ENCODE peak calls at places on chromosomes 2 and 18, in ten cellular contexts. One of them, this sample, is unnamed.

GRCh38 chr2:206981739-206982336 is 42.5 kb downstream of the CPO start:
- DNase-seq in lower lobe of right lung: peak
- DNase-seq in tibial nerve: peak
- DNase-seq in RCC 7860: peak
- DNase-seq in stimulated activated CD8-positive, alpha-beta memory T cell treated with anti-CD3 and anti-CD28 coated beads, Interleukin-4, amount 100 ng/mL, for 4 hours: no peak
- DNase-seq in HFFc6: peak
- DNase-seq in AG09319: peak
- DNase-seq in effector memory CD8-positive, alpha-beta T cell: no peak
- DNase-seq in skeletal muscle cell: peak
- DNase-seq in NCI-H1105 treated with DMSO at 0.1 percent for 48 hours: peak
- DNase-seq in this sample: no peak

GRCh38 chr18:10233082-10233875 is 221.2 kb upstream of the APCDD1 start:
- DNase-seq in lower lobe of right lung: no peak
- DNase-seq in tibial nerve: no peak
- DNase-seq in RCC 7860: no peak
- DNase-seq in stimulated activated CD8-positive, alpha-beta memory T cell treated with anti-CD3 and anti-CD28 coated beads, Interleukin-4, amount 100 ng/mL, for 4 hours: no peak
- DNase-seq in HFFc6: no peak
- DNase-seq in AG09319: no peak
- DNase-seq in effector memory CD8-positive, alpha-beta T cell: no peak
- DNase-seq in skeletal muscle cell: no peak
- DNase-seq in NCI-H1105 treated with DMSO at 0.1 percent for 48 hours: no peak
- DNase-seq in this sample: no peak

GRCh38 chr18:59180150-59180845 is 39.7 kb upstream of the GRP start:
- DNase-seq in lower lobe of right lung: no peak
- DNase-seq in tibial nerve: no peak
- DNase-seq in RCC 7860: no peak
- DNase-seq in stimulated activated CD8-positive, alpha-beta memory T cell treated with anti-CD3 and anti-CD28 coated beads, Interleukin-4, amount 100 ng/mL, for 4 hours: no peak
- DNase-seq in HFFc6: peak
- DNase-seq in AG09319: peak
- DNase-seq in effector memory CD8-positive, alpha-beta T cell: no peak
- DNase-seq in skeletal muscle cell: peak
- DNase-seq in NCI-H1105 treated with DMSO at 0.1 percent for 48 hours: no peak
- DNase-seq in this sample: peak

GRCh38 chr2:183543731-183544130 is 419.5 kb downstream of the NUP35 start:
- DNase-seq in lower lobe of right lung: no peak
- DNase-seq in tibial nerve: no peak
- DNase-seq in RCC 7860: no peak
- DNase-seq in stimulated activated CD8-positive, alpha-beta memory T cell treated with anti-CD3 and anti-CD28 coated beads, Interleukin-4, amount 100 ng/mL, for 4 hours: no peak
- DNase-seq in HFFc6: no peak
- DNase-seq in AG09319: no peak
- DNase-seq in effector memory CD8-positive, alpha-beta T cell: no peak
- DNase-seq in skeletal muscle cell: no peak
- DNase-seq in NCI-H1105 treated with DMSO at 0.1 percent for 48 hours: no peak
- DNase-seq in this sample: no peak

GRCh38 chr18:58216071-58216471 is 172.0 kb downstream of the NEDD4L start:
- DNase-seq in lower lobe of right lung: no peak
- DNase-seq in tibial nerve: no peak
- DNase-seq in RCC 7860: peak
- DNase-seq in stimulated activated CD8-positive, alpha-beta memory T cell treated with anti-CD3 and anti-CD28 coated beads, Interleukin-4, amount 100 ng/mL, for 4 hours: no peak
- DNase-seq in HFFc6: no peak
- DNase-seq in AG09319: no peak
- DNase-seq in effector memory CD8-positive, alpha-beta T cell: no peak
- DNase-seq in skeletal muscle cell: no peak
- DNase-seq in NCI-H1105 treated with DMSO at 0.1 percent for 48 hours: no peak
- DNase-seq in this sample: no peak

GRCh38 chr2:230721712-230722111 is 9.1 kb downstream of the CAB39 start:
- DNase-seq in lower lobe of right lung: no peak
- DNase-seq in tibial nerve: no peak
- DNase-seq in RCC 7860: no peak
- DNase-seq in stimulated activated CD8-positive, alpha-beta memory T cell treated with anti-CD3 and anti-CD28 coated beads, Interleukin-4, amount 100 ng/mL, for 4 hours: no peak
- DNase-seq in HFFc6: no peak
- DNase-seq in AG09319: no peak
- DNase-seq in effector memory CD8-positive, alpha-beta T cell: no peak
- DNase-seq in skeletal muscle cell: no peak
- DNase-seq in NCI-H1105 treated with DMSO at 0.1 percent for 48 hours: no peak
- DNase-seq in this sample: no peak

GRCh38 chr18:75478996-75479870 is 51.7 kb upstream of the SMIM21 start:
- DNase-seq in lower lobe of right lung: no peak
- DNase-seq in tibial nerve: peak
- DNase-seq in RCC 7860: peak
- DNase-seq in stimulated activated CD8-positive, alpha-beta memory T cell treated with anti-CD3 and anti-CD28 coated beads, Interleukin-4, amount 100 ng/mL, for 4 hours: no peak
- DNase-seq in HFFc6: peak
- DNase-seq in AG09319: peak
- DNase-seq in effector memory CD8-positive, alpha-beta T cell: peak
- DNase-seq in skeletal muscle cell: no peak
- DNase-seq in NCI-H1105 treated with DMSO at 0.1 percent for 48 hours: peak
- DNase-seq in this sample: no peak

GRCh38 chr2:141207042-141207398 is 923.8 kb downstream of the LRP1B start:
- DNase-seq in lower lobe of right lung: no peak
- DNase-seq in tibial nerve: no peak
- DNase-seq in RCC 7860: no peak
- DNase-seq in stimulated activated CD8-positive, alpha-beta memory T cell treated with anti-CD3 and anti-CD28 coated beads, Interleukin-4, amount 100 ng/mL, for 4 hours: no peak
- DNase-seq in HFFc6: no peak
- DNase-seq in AG09319: no peak
- DNase-seq in effector memory CD8-positive, alpha-beta T cell: no peak
- DNase-seq in skeletal muscle cell: no peak
- DNase-seq in NCI-H1105 treated with DMSO at 0.1 percent for 48 hours: no peak
- DNase-seq in this sample: no peak

GRCh38 chr18:41940506-41941215 is 14.4 kb upstream of the PIK3C3 start:
- DNase-seq in lower lobe of right lung: no peak
- DNase-seq in tibial nerve: no peak
- DNase-seq in RCC 7860: peak
- DNase-seq in stimulated activated CD8-positive, alpha-beta memory T cell treated with anti-CD3 and anti-CD28 coated beads, Interleukin-4, amount 100 ng/mL, for 4 hours: no peak
- DNase-seq in HFFc6: peak
- DNase-seq in AG09319: peak
- DNase-seq in effector memory CD8-positive, alpha-beta T cell: no peak
- DNase-seq in skeletal muscle cell: peak
- DNase-seq in NCI-H1105 treated with DMSO at 0.1 percent for 48 hours: no peak
- DNase-seq in this sample: peak

GRCh38 chr2:71925268-71926097 is 222.2 kb downstream of the CYP26B1 start:
- DNase-seq in lower lobe of right lung: no peak
- DNase-seq in tibial nerve: no peak
- DNase-seq in RCC 7860: no peak
- DNase-seq in stimulated activated CD8-positive, alpha-beta memory T cell treated with anti-CD3 and anti-CD28 coated beads, Interleukin-4, amount 100 ng/mL, for 4 hours: no peak
- DNase-seq in HFFc6: peak
- DNase-seq in AG09319: no peak
- DNase-seq in effector memory CD8-positive, alpha-beta T cell: no peak
- DNase-seq in skeletal muscle cell: no peak
- DNase-seq in NCI-H1105 treated with DMSO at 0.1 percent for 48 hours: no peak
- DNase-seq in this sample: no peak

GRCh38 chr2:13884271-13884976 is 748.1 kb upstream of the LRATD1 start:
- DNase-seq in lower lobe of right lung: no peak
- DNase-seq in tibial nerve: no peak
- DNase-seq in RCC 7860: no peak
- DNase-seq in stimulated activated CD8-positive, alpha-beta memory T cell treated with anti-CD3 and anti-CD28 coated beads, Interleukin-4, amount 100 ng/mL, for 4 hours: no peak
- DNase-seq in HFFc6: no peak
- DNase-seq in AG09319: no peak
- DNase-seq in effector memory CD8-positive, alpha-beta T cell: no peak
- DNase-seq in skeletal muscle cell: no peak
- DNase-seq in NCI-H1105 treated with DMSO at 0.1 percent for 48 hours: no peak
- DNase-seq in this sample: no peak

GRCh38 chr2:53512071-53512841 is 255.3 kb upstream of the CHAC2 start:
- DNase-seq in lower lobe of right lung: no peak
- DNase-seq in tibial nerve: no peak
- DNase-seq in RCC 7860: no peak
- DNase-seq in stimulated activated CD8-positive, alpha-beta memory T cell treated with anti-CD3 and anti-CD28 coated beads, Interleukin-4, amount 100 ng/mL, for 4 hours: no peak
- DNase-seq in HFFc6: peak
- DNase-seq in AG09319: no peak
- DNase-seq in effector memory CD8-positive, alpha-beta T cell: no peak
- DNase-seq in skeletal muscle cell: no peak
- DNase-seq in NCI-H1105 treated with DMSO at 0.1 percent for 48 hours: no peak
- DNase-seq in this sample: peak

GRCh38 chr2:236887519-236887918 is 198.2 kb upstream of the COPS8 start:
- DNase-seq in lower lobe of right lung: no peak
- DNase-seq in tibial nerve: peak
- DNase-seq in RCC 7860: no peak
- DNase-seq in stimulated activated CD8-positive, alpha-beta memory T cell treated with anti-CD3 and anti-CD28 coated beads, Interleukin-4, amount 100 ng/mL, for 4 hours: no peak
- DNase-seq in HFFc6: peak
- DNase-seq in AG09319: peak
- DNase-seq in effector memory CD8-positive, alpha-beta T cell: no peak
- DNase-seq in skeletal muscle cell: no peak
- DNase-seq in NCI-H1105 treated with DMSO at 0.1 percent for 48 hours: no peak
- DNase-seq in this sample: no peak

GRCh38 chr2:237687666-237688065 is 60.3 kb downstream of the LRRFIP1 start:
- DNase-seq in lower lobe of right lung: peak
- DNase-seq in tibial nerve: peak
- DNase-seq in RCC 7860: peak
- DNase-seq in stimulated activated CD8-positive, alpha-beta memory T cell treated with anti-CD3 and anti-CD28 coated beads, Interleukin-4, amount 100 ng/mL, for 4 hours: peak
- DNase-seq in HFFc6: peak
- DNase-seq in AG09319: peak
- DNase-seq in effector memory CD8-positive, alpha-beta T cell: peak
- DNase-seq in skeletal muscle cell: peak
- DNase-seq in NCI-H1105 treated with DMSO at 0.1 percent for 48 hours: no peak
- DNase-seq in this sample: peak

GRCh38 chr2:85600951-85601770 is 1.3 kb downstream of the TMEM150A start:
- DNase-seq in lower lobe of right lung: no peak
- DNase-seq in tibial nerve: no peak
- DNase-seq in RCC 7860: no peak
- DNase-seq in stimulated activated CD8-positive, alpha-beta memory T cell treated with anti-CD3 and anti-CD28 coated beads, Interleukin-4, amount 100 ng/mL, for 4 hours: no peak
- DNase-seq in HFFc6: no peak
- DNase-seq in AG09319: no peak
- DNase-seq in effector memory CD8-positive, alpha-beta T cell: no peak
- DNase-seq in skeletal muscle cell: no peak
- DNase-seq in NCI-H1105 treated with DMSO at 0.1 percent for 48 hours: no peak
- DNase-seq in this sample: no peak

GRCh38 chr2:72148975-72149555 is 1.4 kb upstream of the CYP26B1 start:
- DNase-seq in lower lobe of right lung: no peak
- DNase-seq in tibial nerve: no peak
- DNase-seq in RCC 7860: no peak
- DNase-seq in stimulated activated CD8-positive, alpha-beta memory T cell treated with anti-CD3 and anti-CD28 coated beads, Interleukin-4, amount 100 ng/mL, for 4 hours: no peak
- DNase-seq in HFFc6: no peak
- DNase-seq in AG09319: no peak
- DNase-seq in effector memory CD8-positive, alpha-beta T cell: no peak
- DNase-seq in skeletal muscle cell: no peak
- DNase-seq in NCI-H1105 treated with DMSO at 0.1 percent for 48 hours: peak
- DNase-seq in this sample: no peak

GRCh38 chr2:173223880-173224279 is 130.8 kb upstream of the CDCA7 start:
- DNase-seq in lower lobe of right lung: no peak
- DNase-seq in tibial nerve: no peak
- DNase-seq in RCC 7860: no peak
- DNase-seq in stimulated activated CD8-positive, alpha-beta memory T cell treated with anti-CD3 and anti-CD28 coated beads, Interleukin-4, amount 100 ng/mL, for 4 hours: no peak
- DNase-seq in HFFc6: no peak
- DNase-seq in AG09319: no peak
- DNase-seq in effector memory CD8-positive, alpha-beta T cell: no peak
- DNase-seq in skeletal muscle cell: no peak
- DNase-seq in NCI-H1105 treated with DMSO at 0.1 percent for 48 hours: no peak
- DNase-seq in this sample: no peak

GRCh38 chr2:239047420-239047819 is 199.5 kb downstream of the TWIST2 start:
- DNase-seq in lower lobe of right lung: no peak
- DNase-seq in tibial nerve: no peak
- DNase-seq in RCC 7860: no peak
- DNase-seq in stimulated activated CD8-positive, alpha-beta memory T cell treated with anti-CD3 and anti-CD28 coated beads, Interleukin-4, amount 100 ng/mL, for 4 hours: no peak
- DNase-seq in HFFc6: no peak
- DNase-seq in AG09319: no peak
- DNase-seq in effector memory CD8-positive, alpha-beta T cell: no peak
- DNase-seq in skeletal muscle cell: no peak
- DNase-seq in NCI-H1105 treated with DMSO at 0.1 percent for 48 hours: no peak
- DNase-seq in this sample: no peak

GRCh38 chr18:46374850-46375249 is 270.7 kb downstream of the HAUS1 start:
- DNase-seq in lower lobe of right lung: peak
- DNase-seq in tibial nerve: no peak
- DNase-seq in RCC 7860: no peak
- DNase-seq in stimulated activated CD8-positive, alpha-beta memory T cell treated with anti-CD3 and anti-CD28 coated beads, Interleukin-4, amount 100 ng/mL, for 4 hours: no peak
- DNase-seq in HFFc6: no peak
- DNase-seq in AG09319: no peak
- DNase-seq in effector memory CD8-positive, alpha-beta T cell: no peak
- DNase-seq in skeletal muscle cell: no peak
- DNase-seq in NCI-H1105 treated with DMSO at 0.1 percent for 48 hours: no peak
- DNase-seq in this sample: no peak

GRCh38 chr18:63409301-63409700 is 13.0 kb downstream of the VPS4B start:
- DNase-seq in lower lobe of right lung: no peak
- DNase-seq in tibial nerve: no peak
- DNase-seq in RCC 7860: no peak
- DNase-seq in stimulated activated CD8-positive, alpha-beta memory T cell treated with anti-CD3 and anti-CD28 coated beads, Interleukin-4, amount 100 ng/mL, for 4 hours: no peak
- DNase-seq in HFFc6: peak
- DNase-seq in AG09319: no peak
- DNase-seq in effector memory CD8-positive, alpha-beta T cell: no peak
- DNase-seq in skeletal muscle cell: peak
- DNase-seq in NCI-H1105 treated with DMSO at 0.1 percent for 48 hours: no peak
- DNase-seq in this sample: no peak

GRCh38 chr2:137467246-137467862 is 496.9 kb upstream of the HNMT start:
- DNase-seq in lower lobe of right lung: no peak
- DNase-seq in tibial nerve: peak
- DNase-seq in RCC 7860: peak
- DNase-seq in stimulated activated CD8-positive, alpha-beta memory T cell treated with anti-CD3 and anti-CD28 coated beads, Interleukin-4, amount 100 ng/mL, for 4 hours: no peak
- DNase-seq in HFFc6: peak
- DNase-seq in AG09319: no peak
- DNase-seq in effector memory CD8-positive, alpha-beta T cell: no peak
- DNase-seq in skeletal muscle cell: no peak
- DNase-seq in NCI-H1105 treated with DMSO at 0.1 percent for 48 hours: peak
- DNase-seq in this sample: no peak

GRCh38 chr2:217655656-217656055 is 347.1 kb downstream of the TNS1 start:
- DNase-seq in lower lobe of right lung: no peak
- DNase-seq in tibial nerve: no peak
- DNase-seq in RCC 7860: no peak
- DNase-seq in stimulated activated CD8-positive, alpha-beta memory T cell treated with anti-CD3 and anti-CD28 coated beads, Interleukin-4, amount 100 ng/mL, for 4 hours: no peak
- DNase-seq in HFFc6: no peak
- DNase-seq in AG09319: no peak
- DNase-seq in effector memory CD8-positive, alpha-beta T cell: no peak
- DNase-seq in skeletal muscle cell: no peak
- DNase-seq in NCI-H1105 treated with DMSO at 0.1 percent for 48 hours: no peak
- DNase-seq in this sample: no peak

GRCh38 chr2:26457241-26457666 is 20.7 kb downstream of the OTOF start:
- DNase-seq in lower lobe of right lung: no peak
- DNase-seq in tibial nerve: no peak
- DNase-seq in RCC 7860: no peak
- DNase-seq in stimulated activated CD8-positive, alpha-beta memory T cell treated with anti-CD3 and anti-CD28 coated beads, Interleukin-4, amount 100 ng/mL, for 4 hours: no peak
- DNase-seq in HFFc6: no peak
- DNase-seq in AG09319: no peak
- DNase-seq in effector memory CD8-positive, alpha-beta T cell: no peak
- DNase-seq in skeletal muscle cell: no peak
- DNase-seq in NCI-H1105 treated with DMSO at 0.1 percent for 48 hours: no peak
- DNase-seq in this sample: no peak

GRCh38 chr2:54838585-54839035 is 115.1 kb downstream of the EML6 start:
- DNase-seq in lower lobe of right lung: peak
- DNase-seq in tibial nerve: peak
- DNase-seq in RCC 7860: peak
- DNase-seq in stimulated activated CD8-positive, alpha-beta memory T cell treated with anti-CD3 and anti-CD28 coated beads, Interleukin-4, amount 100 ng/mL, for 4 hours: peak
- DNase-seq in HFFc6: peak
- DNase-seq in AG09319: peak
- DNase-seq in effector memory CD8-positive, alpha-beta T cell: peak
- DNase-seq in skeletal muscle cell: no peak
- DNase-seq in NCI-H1105 treated with DMSO at 0.1 percent for 48 hours: peak
- DNase-seq in this sample: peak

GRCh38 chr2:8566788-8567468 is 114.9 kb upstream of the ID2 start:
- DNase-seq in lower lobe of right lung: no peak
- DNase-seq in tibial nerve: no peak
- DNase-seq in RCC 7860: no peak
- DNase-seq in stimulated activated CD8-positive, alpha-beta memory T cell treated with anti-CD3 and anti-CD28 coated beads, Interleukin-4, amount 100 ng/mL, for 4 hours: no peak
- DNase-seq in HFFc6: no peak
- DNase-seq in AG09319: no peak
- DNase-seq in effector memory CD8-positive, alpha-beta T cell: no peak
- DNase-seq in skeletal muscle cell: no peak
- DNase-seq in NCI-H1105 treated with DMSO at 0.1 percent for 48 hours: peak
- DNase-seq in this sample: no peak

GRCh38 chr2:234988491-234988890 is 36.7 kb downstream of the SH3BP4 start:
- DNase-seq in lower lobe of right lung: no peak
- DNase-seq in tibial nerve: no peak
- DNase-seq in RCC 7860: no peak
- DNase-seq in stimulated activated CD8-positive, alpha-beta memory T cell treated with anti-CD3 and anti-CD28 coated beads, Interleukin-4, amount 100 ng/mL, for 4 hours: no peak
- DNase-seq in HFFc6: no peak
- DNase-seq in AG09319: no peak
- DNase-seq in effector memory CD8-positive, alpha-beta T cell: no peak
- DNase-seq in skeletal muscle cell: no peak
- DNase-seq in NCI-H1105 treated with DMSO at 0.1 percent for 48 hours: no peak
- DNase-seq in this sample: no peak

GRCh38 chr18:42113529-42114191 is 158.6 kb downstream of the PIK3C3 start:
- DNase-seq in lower lobe of right lung: no peak
- DNase-seq in tibial nerve: no peak
- DNase-seq in RCC 7860: no peak
- DNase-seq in stimulated activated CD8-positive, alpha-beta memory T cell treated with anti-CD3 and anti-CD28 coated beads, Interleukin-4, amount 100 ng/mL, for 4 hours: no peak
- DNase-seq in HFFc6: no peak
- DNase-seq in AG09319: peak
- DNase-seq in effector memory CD8-positive, alpha-beta T cell: no peak
- DNase-seq in skeletal muscle cell: peak
- DNase-seq in NCI-H1105 treated with DMSO at 0.1 percent for 48 hours: no peak
- DNase-seq in this sample: peak

GRCh38 chr2:157229572-157229971 is 27.9 kb upstream of the GALNT5 start:
- DNase-seq in lower lobe of right lung: no peak
- DNase-seq in tibial nerve: no peak
- DNase-seq in RCC 7860: no peak
- DNase-seq in stimulated activated CD8-positive, alpha-beta memory T cell treated with anti-CD3 and anti-CD28 coated beads, Interleukin-4, amount 100 ng/mL, for 4 hours: no peak
- DNase-seq in HFFc6: peak
- DNase-seq in AG09319: peak
- DNase-seq in effector memory CD8-positive, alpha-beta T cell: no peak
- DNase-seq in skeletal muscle cell: peak
- DNase-seq in NCI-H1105 treated with DMSO at 0.1 percent for 48 hours: no peak
- DNase-seq in this sample: peak

This sample was measured in GM04503.